ENCODE peak calls at places on chromosomes 11 and 22, in eight cellular contexts. L, R, X, M, D, J, Y and W are unnamed samples. For H3K4me1 and H3K36me3, the result is how much of the 10 kb centered on the place peaks cover.

GRCh38 chr11:130340671-130341319 is 26.1 kb upstream of the ZBTB44 start:
- DNase-seq in L (no peak), R (no peak), X (no peak), M (no peak), D (no peak), J (peak), Y (no peak), W (peak)

GRCh38 chr22:42847110-42847509 is 10.0 kb downstream of the ARFGAP3 start:
- DNase-seq in L (no peak), R (no peak), X (peak), M (no peak), D (no peak), J (no peak), Y (no peak), W (no peak)

GRCh38 chr11:60900673-60901404 is 5.5 kb downstream of the PRPF19 start:
- DNase-seq in L (no peak), R (no peak), X (no peak), M (no peak), D (no peak), J (no peak), Y (no peak), W (no peak)

GRCh38 chr11:44770401-44770800 is 43.6 kb downstream of the TSPAN18 start:
- DNase-seq in L (no peak), R (no peak), X (no peak), M (no peak), D (no peak), J (no peak), Y (no peak), W (no peak)

GRCh38 chr11:606245-606644 is 9.5 kb downstream of the IRF7 start:
- DNase-seq in L (no peak), R (no peak), X (peak), M (no peak), D (no peak), J (no peak), Y (peak), W (no peak)

GRCh38 chr11:70542811-70543210 is 144.5 kb downstream of the CTTN start:
- DNase-seq in L (no peak), R (no peak), X (no peak), M (no peak), D (no peak), J (no peak), Y (no peak), W (no peak)

GRCh38 chr22:22914726-22915669 is 27.4 kb downstream of the IGLL5 start:
- DNase-seq in L (no peak), R (no peak), X (peak), M (no peak), D (no peak), J (no peak), Y (no peak), W (no peak)

GRCh38 chr11:92045325-92045724 is 179.3 kb upstream of the FAT3 start:
- DNase-seq in L (no peak), R (no peak), X (no peak), M (no peak), D (no peak), J (no peak), Y (no peak), W (no peak)

GRCh38 chr22:19719055-19719482 is 4.3 kb upstream of the GP1BB start:
- DNase-seq in L (no peak), R (no peak), X (no peak), M (no peak), D (no peak), J (no peak), Y (no peak), W (no peak)

GRCh38 chr11:94504689-94505293 is 7.5 kb upstream of the C11orf97 start:
- DNase-seq in L (no peak), R (no peak), X (no peak), M (peak), D (no peak), J (peak), Y (no peak), W (peak)

GRCh38 chr11:64933213-64933934 is 2.3 kb downstream of the GPHA2 start:
- DNase-seq in L (no peak), R (no peak), X (no peak), M (no peak), D (no peak), J (no peak), Y (peak), W (no peak)

GRCh38 chr22:44570476-44571445 is 72.7 kb upstream of the RTL6 start:
- DNase-seq in L (no peak), R (no peak), X (no peak), M (no peak), D (no peak), J (no peak), Y (peak), W (no peak)

GRCh38 chr22:41672780-41673509 is 15.7 kb downstream of the SNU13 start:
- DNase-seq in L (no peak), R (no peak), X (no peak), M (no peak), D (no peak), J (no peak), Y (no peak), W (no peak)
- H3K4me1 ChIP-seq in L (under half), R (under half), X (under half), M (under half), D (under half), J (under half), Y (under half), W (under half)

GRCh38 chr11:33652407-33652806 is 48.2 kb downstream of the C11orf91 start:
- DNase-seq in L (no peak), R (no peak), X (no peak), M (no peak), D (no peak), J (no peak), Y (no peak), W (no peak)

GRCh38 chr11:33652930-33653329 is 47.7 kb downstream of the C11orf91 start:
- DNase-seq in L (no peak), R (no peak), X (no peak), M (no peak), D (no peak), J (no peak), Y (no peak), W (no peak)

GRCh38 chr11:33651555-33651954 is 49.1 kb downstream of the C11orf91 start:
- DNase-seq in L (no peak), R (no peak), X (no peak), M (no peak), D (no peak), J (no peak), Y (no peak), W (no peak)

GRCh38 chr11:33652001-33652400 is 48.6 kb downstream of the C11orf91 start:
- DNase-seq in L (no peak), R (no peak), X (no peak), M (no peak), D (no peak), J (peak), Y (no peak), W (no peak)

GRCh38 chr11:33649944-33650343 is 50.7 kb downstream of the C11orf91 start:
- DNase-seq in L (no peak), R (no peak), X (no peak), M (no peak), D (no peak), J (no peak), Y (no peak), W (no peak)
- H3K36me3 ChIP-seq in L (under half), R (under half), X (under half), M (under half), D (under half), J (under half), Y (under half), W (under half)

DNA sequence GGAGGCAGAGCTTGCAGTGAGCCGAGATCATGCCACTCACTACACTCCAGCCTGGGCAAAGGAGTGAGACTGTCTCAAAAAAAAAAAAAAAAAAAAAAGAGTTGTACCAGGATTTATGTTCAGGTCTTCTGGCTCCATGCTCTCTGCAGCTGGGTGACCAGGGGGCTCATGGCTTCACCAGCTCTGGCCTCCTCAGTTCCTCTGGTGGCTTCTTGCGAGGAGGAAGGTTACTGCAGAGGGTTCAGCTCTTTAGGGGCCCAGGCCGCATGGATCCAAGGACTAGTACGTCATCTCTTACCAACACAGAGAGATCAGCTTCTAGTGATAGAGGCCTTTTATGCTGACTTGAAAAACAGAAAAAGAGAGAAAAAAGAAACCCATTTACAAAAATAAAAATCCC is 13.5 kb downstream of the ZBTB16 start:
- DNase-seq in L (no peak), R (no peak), X (no peak), M (no peak), D (no peak), J (no peak), Y (peak), W (no peak)
- H3K4me3 ChIP-seq in L (no peak), R (no peak), X (no peak), M (no peak), D (peak), J (no peak), Y (no peak), W (no peak)

GRCh38 chr11:16743478-16743877 is 5.0 kb downstream of the C11orf58 start:
- DNase-seq in L (no peak), R (no peak), X (no peak), M (no peak), D (no peak), J (no peak), Y (no peak), W (no peak)
- H3K4me1 ChIP-seq in L (half or more), R (under half), X (under half), M (under half), D (under half), J (under half), Y (half or more), W (under half)

DNA sequence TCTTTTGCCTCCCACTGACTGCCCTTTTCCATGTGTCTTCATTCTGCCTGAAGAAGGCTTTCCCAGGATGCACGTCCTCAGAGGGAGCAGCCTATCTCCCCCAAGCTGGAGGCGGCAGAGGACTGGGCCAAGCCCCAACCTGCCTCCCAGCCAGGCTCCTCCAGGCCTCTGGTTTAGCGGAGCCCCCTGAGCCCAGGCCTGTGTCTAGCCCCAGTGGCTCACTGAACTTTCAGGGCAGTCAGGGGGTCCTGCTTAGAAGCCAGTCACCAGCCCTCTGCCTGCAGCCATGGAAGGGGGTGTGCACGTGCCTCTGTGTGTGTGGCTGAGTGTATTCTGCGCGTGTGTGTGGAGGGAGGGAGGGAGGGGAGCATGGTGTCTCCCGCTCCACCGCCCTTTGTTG is 10.4 kb upstream of the GRK2 start:
- DNase-seq in L (no peak), R (no peak), X (peak), M (no peak), D (no peak), J (no peak), Y (no peak), W (no peak)
- H3K36me3 ChIP-seq in L (half or more), R (half or more), X (under half), M (under half), D (under half), J (half or more), Y (half or more), W (under half)

DNA sequence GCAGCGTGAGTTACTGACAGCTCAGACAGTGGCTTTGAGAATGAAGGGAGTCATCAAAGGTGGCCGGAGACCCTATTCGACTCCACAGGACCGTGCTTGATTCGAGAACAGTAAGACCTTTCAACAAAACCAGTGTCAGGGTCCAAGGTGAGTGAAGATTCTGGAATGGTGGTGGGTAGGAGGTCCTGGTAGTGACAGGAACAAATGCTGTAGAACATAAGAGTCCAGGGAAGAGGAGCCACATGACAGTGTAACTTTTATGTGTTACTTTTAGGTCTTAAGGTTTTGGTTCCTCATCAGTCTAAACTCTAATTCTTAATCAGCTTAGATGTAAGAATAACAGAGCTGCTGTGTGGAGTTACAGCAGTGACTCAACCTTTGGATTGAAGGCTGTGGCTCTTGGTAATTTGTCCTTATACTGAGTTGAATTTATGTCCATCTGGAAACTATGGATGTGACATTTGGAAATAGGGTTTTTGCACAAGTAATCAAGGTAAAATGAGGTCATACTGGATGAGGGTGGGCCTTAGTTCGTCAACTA is 1.8 kb downstream of the TBC1D22A start:
- DNase-seq in L (no peak), R (no peak), X (no peak), M (no peak), D (no peak), J (peak), Y (no peak), W (no peak)
- H3K4me3 ChIP-seq in L (no peak), R (no peak), X (no peak), M (no peak), D (no peak), J (no peak), Y (peak), W (no peak)

GRCh38 chr11:48683226-48683720 is 194.7 kb downstream of the OR4A47 start:
- DNase-seq in L (no peak), R (no peak), X (no peak), M (no peak), D (no peak), J (no peak), Y (peak), W (no peak)
- H3K4me1 ChIP-seq in L (under half), R (under half), X (under half), M (under half), D (under half), J (under half), Y (under half), W (under half)